ENCODE peak calls at places on chromosomes 1 and 21, in six cellular contexts. O is dorsolateral prefrontal cortex; K is activated T-helper 9 cell treated with anti-CD3 and anti-CD28 coated beads, Interleukin-2, amount 50 U/mL, for 16 hours; T is NCI-H1694; F is PC-9; V is NCI-H2107. J is an unnamed sample.

GRCh38 chr1:101613549-101613948 is 376.7 kb downstream of the S1PR1 start:
- DNase-seq in O (no peak), K (no peak), T (no peak), F (no peak), V (no peak), J (no peak)

GRCh38 chr1:235993652-235994051 is 71.2 kb downstream of the NID1 start:
- DNase-seq in O (no peak), K (no peak), T (no peak), F (no peak), V (no peak), J (no peak)

GRCh38 chr1:37699147-37699546 is 6.8 kb downstream of the CDCA8 start:
- DNase-seq in O (no peak), K (no peak), T (no peak), F (no peak), V (no peak), J (no peak)

GRCh38 chr1:227764019-227764391 is 28.8 kb downstream of the SNAP47 start:
- DNase-seq in O (no peak), K (no peak), T (no peak), F (peak), V (no peak), J (no peak)

GRCh38 chr1:236108027-236108648 is 34.2 kb upstream of the GPR137B start:
- DNase-seq in O (no peak), K (no peak), T (no peak), F (no peak), V (no peak), J (no peak)

GRCh38 chr1:48848035-48848434 is 71.3 kb upstream of the BEND5 start:
- DNase-seq in O (no peak), K (no peak), T (no peak), F (no peak), V (no peak), J (no peak)

GRCh38 chr1:211259596-211260126 is 495 bp downstream of the RCOR3 start:
- DNase-seq in O (peak), K (peak), T (peak), F (no peak), V (peak), J (peak)

GRCh38 chr1:219308367-219308766 is 134.7 kb downstream of the LYPLAL1 start:
- DNase-seq in O (no peak), K (no peak), T (no peak), F (no peak), V (no peak), J (no peak)

GRCh38 chr1:158094571-158094970 is 86.1 kb upstream of the CD1D start:
- DNase-seq in O (no peak), K (no peak), T (no peak), F (no peak), V (no peak), J (no peak)

GRCh38 chr1:59674605-59675004 is 140.1 kb upstream of the HOOK1 start:
- DNase-seq in O (no peak), K (no peak), T (no peak), F (no peak), V (no peak), J (no peak)

GRCh38 chr1:73160759-73161158 is 878.4 kb upstream of the NEGR1 start:
- DNase-seq in O (no peak), K (no peak), T (no peak), F (no peak), V (no peak), J (peak)

GRCh38 chr1:7406641-7407546 is 364.2 kb upstream of the VAMP3 start:
- DNase-seq in O (peak), K (no peak), T (no peak), F (no peak), V (no peak), J (peak)

GRCh38 chr1:56482486-56482885 is 96.9 kb downstream of the PLPP3 start:
- DNase-seq in O (no peak), K (no peak), T (no peak), F (no peak), V (no peak), J (no peak)

GRCh38 chr1:151142411-151143056 is 3.9 kb downstream of the SEMA6C start:
- DNase-seq in O (no peak), K (no peak), T (no peak), F (no peak), V (no peak), J (no peak)

GRCh38 chr1:25568090-25568833 is 24.9 kb downstream of the LDLRAP1 start:
- DNase-seq in O (peak), K (no peak), T (no peak), F (peak), V (peak), J (peak)

GRCh38 chr1:10736623-10737267 is 59.7 kb downstream of the CASZ1 start:
- DNase-seq in O (no peak), K (no peak), T (no peak), F (no peak), V (peak), J (no peak)

GRCh38 chr1:227072991-227073390 is 132.9 kb downstream of the COQ8A start:
- DNase-seq in O (no peak), K (no peak), T (no peak), F (no peak), V (no peak), J (no peak)

GRCh38 chr1:180269848-180270766 is 40.0 kb downstream of the LHX4 start:
- DNase-seq in O (no peak), K (no peak), T (peak), F (no peak), V (peak), J (peak)

GRCh38 chr21:41369105-41369914 is 7.5 kb downstream of the MX2 start:
- DNase-seq in O (no peak), K (peak), T (no peak), F (no peak), V (no peak), J (peak)

GRCh38 chr21:46603228-46603627 is 1.7 kb downstream of the S100B start:
- DNase-seq in O (no peak), K (no peak), T (no peak), F (no peak), V (no peak), J (no peak)

GRCh38 chr21:46120301-46121285 is 22.7 kb downstream of the COL6A2 start:
- DNase-seq in O (peak), K (no peak), T (no peak), F (no peak), V (no peak), J (no peak)

GRCh38 chr1:67534627-67535065 is 104.4 kb upstream of the SERBP1 start:
- DNase-seq in O (no peak), K (no peak), T (no peak), F (no peak), V (no peak), J (no peak)

GRCh38 chr1:52632732-52633290 is at the start of gene SHISAL2A:
- DNase-seq in O (no peak), K (peak), T (no peak), F (no peak), V (no peak), J (peak)

GRCh38 chr1:34908369-34908768 is 21.1 kb downstream of the DLGAP3 start:
- DNase-seq in O (no peak), K (no peak), T (no peak), F (no peak), V (no peak), J (no peak)

GRCh38 chr1:22218618-22219250 is 75.8 kb upstream of the WNT4 start:
- DNase-seq in O (no peak), K (no peak), T (no peak), F (no peak), V (no peak), J (no peak)

GRCh38 chr1:219548386-219548785 is 64.5 kb downstream of the ZC3H11B start:
- DNase-seq in O (no peak), K (no peak), T (no peak), F (no peak), V (no peak), J (no peak)

GRCh38 chr1:217275617-217276398 is 355.1 kb downstream of the GPATCH2 start:
- DNase-seq in O (no peak), K (no peak), T (no peak), F (no peak), V (no peak), J (no peak)

GRCh38 chr21:10418649-10419048 is 102.7 kb upstream of the TPTE start:
- DNase-seq in O (no peak), K (no peak), T (no peak), F (no peak), V (no peak), J (no peak)

GRCh38 chr1:201511925-201512539 is 5.1 kb upstream of the CSRP1 start:
- DNase-seq in O (peak), K (no peak), T (no peak), F (no peak), V (no peak), J (no peak)

J was measured in NCI-H526.